ENCODE peak calls at places on chromosomes 3 and 15, in four cellular contexts. F, T, W and D are unnamed samples.
A peak's percentile ranks its signal among the peaks of the same experiment; 100 is the strongest.

GRCh38 chr15:51038258-51039042 is 56.3 kb downstream of the TNFAIP8L3 start:
- DNase-seq in F (no peak), T (no peak), W (no peak), D (no peak)

GRCh38 chr15:51382787-51383186 is 41.3 kb downstream of the GLDN start:
- DNase-seq in W (no peak), F (peak; percentile 49), T (no peak), D (no peak)

GRCh38 chr3:129673897-129674797 is 67.7 kb upstream of the PLXND1 start:
- DNase-seq in W (no peak), T (no peak), F (no peak), D (no peak)

GRCh38 chr3:192054881-192055280 is 593.9 kb downstream of the PYDC2 start:
- DNase-seq in W (no peak), T (no peak), F (no peak), D (no peak)

GRCh38 chr3:171871392-171872274 is 28.5 kb downstream of the TMEM212 start:
- DNase-seq in W (no peak), T (no peak), F (no peak), D (no peak)

GRCh38 chr3:115804722-115805121 is 181.4 kb downstream of the GAP43 start:
- DNase-seq in T (no peak), F (no peak), W (peak; percentile 91), D (no peak)

GRCh38 chr15:59814409-59814808 is 125.3 kb upstream of the BNIP2 start:
- DNase-seq in T (no peak), F (no peak), W (no peak), D (no peak)

GRCh38 chr3:41329881-41330280 is 130.6 kb downstream of the CTNNB1 start:
- DNase-seq in T (no peak), F (no peak), W (no peak), D (no peak)

GRCh38 chr3:98793971-98794370 is 30.8 kb downstream of the ST3GAL6 start:
- DNase-seq in F (no peak), T (no peak), W (no peak), D (no peak)

GRCh38 chr3:95333826-95334225 is 1271.0 kb downstream of the NSUN3 start:
- DNase-seq in W (no peak), F (no peak), T (no peak), D (no peak)

GRCh38 chr3:64650710-64651109 is 37.1 kb downstream of the ADAMTS9 start:
- DNase-seq in T (no peak), W (peak; percentile 45), F (no peak), D (no peak)

GRCh38 chr15:65077981-65078352 is 1.4 kb downstream of the KBTBD13 start:
- DNase-seq in W (no peak), T (peak; percentile 57), F (peak; percentile 41), D (no peak)

GRCh38 chr15:67064607-67065530 is 533 bp upstream of the SMAD3 start:
- DNase-seq in W (no peak), F (no peak), T (peak; percentile 67), D (peak; percentile 82)

GRCh38 chr3:4528802-4529201 is 35.7 kb downstream of the ITPR1 start:
- DNase-seq in W (no peak), T (no peak), F (no peak), D (no peak)

GRCh38 chr3:21326704-21327103 is 424.3 kb downstream of the ZNF385D start:
- DNase-seq in F (no peak), T (no peak), W (peak; percentile 27), D (no peak)

GRCh38 chr3:141445990-141446389 is 40.8 kb upstream of the RASA2 start:
- DNase-seq in W (no peak), T (no peak), F (no peak), D (no peak)

GRCh38 chr3:115072265-115073008 is 74.7 kb downstream of the ZBTB20 start:
- DNase-seq in F (no peak), W (peak; percentile 20), T (no peak), D (no peak)

GRCh38 chr3:111831840-111832239 is 27.2 kb upstream of the PHLDB2 start:
- DNase-seq in F (no peak), W (no peak), T (no peak), D (no peak)

GRCh38 chr3:120172070-120172469 is 77.8 kb upstream of the GSK3B start:
- DNase-seq in F (no peak), T (peak; percentile 60), W (no peak), D (no peak)

GRCh38 chr15:38589502-38589901 is 24.9 kb upstream of the RASGRP1 start:
- DNase-seq in F (no peak), T (no peak), W (peak; percentile 47), D (no peak)

GRCh38 chr3:14989943-14990753 is 42.8 kb downstream of the NR2C2 start:
- DNase-seq in W (no peak), T (no peak), F (no peak), D (no peak)

GRCh38 chr3:101928890-101929289 is 79.6 kb downstream of the NFKBIZ start:
- DNase-seq in T (no peak), F (no peak), W (no peak), D (no peak)

GRCh38 chr3:128067481-128067880 is 15.2 kb downstream of the SEC61A1 start:
- DNase-seq in F (no peak), T (no peak), W (no peak), D (no peak)

GRCh38 chr3:145716519-145716918 is 444.5 kb downstream of the PLOD2 start:
- DNase-seq in T (no peak), W (peak; percentile 14), F (no peak), D (no peak)

GRCh38 chr15:27353837-27354236 is 382.9 kb downstream of the GABRG3 start:
- DNase-seq in T (no peak), W (no peak), F (no peak), D (no peak)

GRCh38 chr3:57910988-57911387 is 97.2 kb upstream of the FLNB start:
- DNase-seq in T (no peak), F (peak; percentile 23), W (no peak), D (no peak)

GRCh38 chr15:88915354-88915753 is 2.2 kb upstream of the MFGE8 start:
- DNase-seq in T (no peak), F (no peak), W (no peak), D (no peak)

GRCh38 chr3:148873270-148873927 is 8.3 kb downstream of the CPA3 start:
- DNase-seq in T (no peak), F (no peak), W (no peak), D (no peak)

GRCh38 chr3:57158813-57159678 is 6.1 kb downstream of the IL17RD start:
- DNase-seq in W (no peak), F (peak; percentile 74), T (no peak), D (no peak)

GRCh38 chr3:127256872-127257271 is 31.0 kb downstream of the PRR20G start:
- DNase-seq in T (no peak), F (no peak), W (no peak), D (no peak)

GRCh38 chr3:134277271-134277670 is 26.6 kb upstream of the RYK start:
- DNase-seq in F (no peak), W (no peak), T (no peak), D (no peak)

GRCh38 chr3:33424606-33425453 is 15.4 kb downstream of the UBP1 start:
- DNase-seq in T (no peak), F (no peak), W (no peak), D (no peak)

GRCh38 chr15:24760066-24760465 is 84.5 kb downstream of the NPAP1 start:
- DNase-seq in F (no peak), T (no peak), W (no peak), D (no peak)
- TF ChIP-seq CTCF in F (no peak), T (no peak), W (no peak), D (no peak)

DNA sequence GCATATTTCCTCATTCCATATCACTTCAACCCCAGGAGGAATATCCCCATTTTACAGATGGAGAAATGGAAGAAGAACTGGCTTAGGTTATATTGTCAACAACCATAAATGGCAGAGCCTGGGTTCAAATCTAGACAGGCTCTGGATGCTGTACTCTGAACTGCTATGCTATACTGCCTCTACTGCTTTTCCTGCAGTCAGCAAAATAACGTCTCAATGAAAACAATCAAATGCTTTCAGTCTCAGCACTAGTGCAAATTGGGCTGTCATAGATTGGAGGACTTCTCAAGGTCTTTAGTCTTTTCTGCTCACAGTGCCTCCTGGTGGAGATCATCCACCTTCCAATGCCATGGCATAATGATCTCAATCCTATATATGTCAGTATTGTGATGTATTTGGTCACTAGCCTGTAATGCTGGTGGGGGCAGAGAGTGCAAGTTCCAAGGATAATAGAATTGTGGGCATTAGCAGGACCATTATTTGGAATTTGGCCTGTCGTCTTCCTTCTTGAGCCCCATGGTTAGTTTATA is 285.0 kb downstream of the CLSTN2 start:
- DNase-seq in F (no peak), T (no peak), W (no peak), D (no peak)
- TF ChIP-seq CTCF in F (no peak), T (no peak), W (peak; percentile 22), D (no peak)

DNA sequence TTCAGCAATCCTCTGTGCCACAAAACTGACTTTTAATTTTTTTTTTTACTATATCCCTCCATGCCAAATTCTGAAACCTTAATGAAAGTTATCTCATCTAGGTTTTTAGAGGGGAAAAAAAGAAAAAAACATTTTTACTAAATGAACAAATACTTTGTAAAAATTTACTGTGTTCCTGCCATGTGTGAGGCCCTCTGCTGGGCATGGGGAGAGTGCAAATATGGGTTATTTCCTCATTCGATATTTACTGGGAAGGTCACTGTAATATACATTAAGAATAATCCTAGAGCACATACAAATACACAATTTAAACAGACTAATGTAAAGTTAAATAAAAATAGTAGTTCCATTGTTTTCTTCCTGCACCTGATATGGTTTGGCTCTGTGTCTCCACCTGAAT is 215.0 kb downstream of the GRM7 start:
- DNase-seq in W (no peak), F (no peak), T (no peak), D (no peak)
- TF ChIP-seq CTCF in W (no peak), F (no peak), T (no peak), D (peak; percentile 27)

GRCh38 chr15:83206387-83206970 is 1.1 kb downstream of the HDGFL3 start:
- DNase-seq in F (no peak), T (no peak), W (no peak), D (no peak)

GRCh38 chr15:83206971-83207621 is 527 bp downstream of the HDGFL3 start:
- DNase-seq in F (peak; percentile 8), W (no peak), T (peak; percentile 25), D (peak; percentile 80)

GRCh38 chr15:83209333-83209732 is 1.7 kb upstream of the HDGFL3 start:
- DNase-seq in F (no peak), W (no peak), T (no peak), D (no peak)

GRCh38 chr15:83207622-83208356 is at the start of gene HDGFL3:
- DNase-seq in W (no peak), T (peak; percentile 59), F (peak; percentile 24), D (peak; percentile 80)

GRCh38 chr15:83208357-83208661 is 686 bp upstream of the HDGFL3 start:
- DNase-seq in T (no peak), W (no peak), F (no peak), D (no peak)
- TF ChIP-seq CTCF in T (no peak), W (no peak), F (no peak), D (peak; percentile 8)

GRCh38 chr15:92843326-92843725 is 56.8 kb upstream of the CHD2 start:
- DNase-seq in F (no peak), T (no peak), W (no peak), D (no peak)
- TF ChIP-seq CTCF in F (no peak), T (no peak), W (no peak), D (no peak)

DNA sequence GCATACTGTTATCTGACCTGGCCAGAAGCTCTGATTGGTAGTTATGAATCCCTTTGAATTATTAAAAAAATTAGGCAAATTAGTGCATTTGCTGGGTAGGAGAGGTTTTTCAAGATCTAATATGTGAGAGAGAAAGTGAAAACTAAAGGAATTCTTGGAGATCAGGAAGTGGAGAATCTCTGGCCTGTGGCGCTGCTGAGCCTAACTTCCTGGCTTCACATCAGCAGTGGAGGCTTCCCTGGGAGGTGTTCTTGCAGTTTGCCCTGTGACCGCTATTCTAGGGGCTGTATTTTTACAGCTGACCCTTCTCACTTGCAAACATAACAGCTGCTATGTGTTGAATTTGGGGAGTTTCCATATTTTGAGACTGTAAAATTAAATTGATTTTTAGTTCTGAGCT is 166.4 kb downstream of the ATG7 start:
- DNase-seq in T (no peak), W (no peak), F (no peak), D (no peak)
- TF ChIP-seq CTCF in T (no peak), W (no peak), F (no peak), D (no peak)